ENCODE peak calls at places on chromosomes 5 and 9, in seven cellular contexts. One of them, this sample, is unnamed.

GRCh38 chr9:129383005-129383414 is 204.9 kb upstream of the IER5L start:
- DNase-seq in OCI-LY7: no peak
- DNase-seq in GM20000: no peak
- DNase-seq in nephron progenitor cell: peak
- DNase-seq in bronchial epithelial cell: peak
- DNase-seq in foreskin keratinocyte: peak
- DNase-seq in CD4-positive, alpha-beta T cell: no peak
- DNase-seq in this sample: no peak

GRCh38 chr5:90709323-90710148 is 150.9 kb downstream of the ADGRV1 start:
- DNase-seq in OCI-LY7: peak
- DNase-seq in GM20000: peak
- DNase-seq in nephron progenitor cell: peak
- DNase-seq in bronchial epithelial cell: peak
- DNase-seq in foreskin keratinocyte: no peak
- DNase-seq in CD4-positive, alpha-beta T cell: no peak
- DNase-seq in this sample: no peak

GRCh38 chr5:130002876-130003275 is 98.6 kb downstream of the CHSY3 start:
- DNase-seq in OCI-LY7: no peak
- DNase-seq in GM20000: no peak
- DNase-seq in nephron progenitor cell: no peak
- DNase-seq in bronchial epithelial cell: no peak
- DNase-seq in foreskin keratinocyte: no peak
- DNase-seq in CD4-positive, alpha-beta T cell: no peak
- DNase-seq in this sample: no peak

GRCh38 chr9:35611230-35611797 is 6.3 kb downstream of the TESK1 start:
- DNase-seq in OCI-LY7: peak
- DNase-seq in GM20000: peak
- DNase-seq in nephron progenitor cell: peak
- DNase-seq in bronchial epithelial cell: peak
- DNase-seq in foreskin keratinocyte: no peak
- DNase-seq in CD4-positive, alpha-beta T cell: peak
- DNase-seq in this sample: no peak

GRCh38 chr9:94912700-94913249 is 186.3 kb downstream of the AOPEP start:
- DNase-seq in OCI-LY7: no peak
- DNase-seq in GM20000: no peak
- DNase-seq in nephron progenitor cell: no peak
- DNase-seq in bronchial epithelial cell: peak
- DNase-seq in foreskin keratinocyte: peak
- DNase-seq in CD4-positive, alpha-beta T cell: no peak
- DNase-seq in this sample: no peak

GRCh38 chr5:107633171-107633901 is 37.4 kb downstream of the EFNA5 start:
- DNase-seq in OCI-LY7: no peak
- DNase-seq in GM20000: no peak
- DNase-seq in nephron progenitor cell: no peak
- DNase-seq in bronchial epithelial cell: no peak
- DNase-seq in foreskin keratinocyte: no peak
- DNase-seq in CD4-positive, alpha-beta T cell: no peak
- DNase-seq in this sample: no peak

GRCh38 chr9:78046120-78046519 is 14.5 kb upstream of the GNAQ start:
- DNase-seq in OCI-LY7: no peak
- DNase-seq in GM20000: no peak
- DNase-seq in nephron progenitor cell: no peak
- DNase-seq in bronchial epithelial cell: no peak
- DNase-seq in foreskin keratinocyte: no peak
- DNase-seq in CD4-positive, alpha-beta T cell: no peak
- DNase-seq in this sample: no peak

GRCh38 chr9:89732295-89732951 is 127.6 kb downstream of the GADD45G start:
- DNase-seq in OCI-LY7: no peak
- DNase-seq in GM20000: no peak
- DNase-seq in nephron progenitor cell: no peak
- DNase-seq in bronchial epithelial cell: peak
- DNase-seq in foreskin keratinocyte: peak
- DNase-seq in CD4-positive, alpha-beta T cell: no peak
- DNase-seq in this sample: no peak

GRCh38 chr9:90803860-90804593 is 2.4 kb downstream of the SYK start:
- DNase-seq in OCI-LY7: peak
- DNase-seq in GM20000: no peak
- DNase-seq in nephron progenitor cell: no peak
- DNase-seq in bronchial epithelial cell: no peak
- DNase-seq in foreskin keratinocyte: no peak
- DNase-seq in CD4-positive, alpha-beta T cell: no peak
- DNase-seq in this sample: no peak

GRCh38 chr5:50738864-50739263 is 72.4 kb downstream of the PARP8 start:
- DNase-seq in OCI-LY7: no peak
- DNase-seq in GM20000: no peak
- DNase-seq in nephron progenitor cell: no peak
- DNase-seq in bronchial epithelial cell: no peak
- DNase-seq in foreskin keratinocyte: no peak
- DNase-seq in CD4-positive, alpha-beta T cell: no peak
- DNase-seq in this sample: no peak

GRCh38 chr5:80967500-80968181 is 7.5 kb downstream of the RASGRF2 start:
- DNase-seq in OCI-LY7: no peak
- DNase-seq in GM20000: no peak
- DNase-seq in nephron progenitor cell: no peak
- DNase-seq in bronchial epithelial cell: peak
- DNase-seq in foreskin keratinocyte: peak
- DNase-seq in CD4-positive, alpha-beta T cell: no peak
- DNase-seq in this sample: no peak

GRCh38 chr5:122870219-122870856 is 24.9 kb downstream of the SNX24 start:
- DNase-seq in OCI-LY7: no peak
- DNase-seq in GM20000: no peak
- DNase-seq in nephron progenitor cell: no peak
- DNase-seq in bronchial epithelial cell: no peak
- DNase-seq in foreskin keratinocyte: no peak
- DNase-seq in CD4-positive, alpha-beta T cell: no peak
- DNase-seq in this sample: no peak

GRCh38 chr9:114829686-114830085 is 23.8 kb upstream of the TNFSF15 start:
- DNase-seq in OCI-LY7: no peak
- DNase-seq in GM20000: no peak
- DNase-seq in nephron progenitor cell: no peak
- DNase-seq in bronchial epithelial cell: no peak
- DNase-seq in foreskin keratinocyte: no peak
- DNase-seq in CD4-positive, alpha-beta T cell: no peak
- DNase-seq in this sample: no peak

GRCh38 chr5:157602505-157602904 is 26.9 kb upstream of the ADAM19 start:
- DNase-seq in OCI-LY7: peak
- DNase-seq in GM20000: no peak
- DNase-seq in nephron progenitor cell: no peak
- DNase-seq in bronchial epithelial cell: peak
- DNase-seq in foreskin keratinocyte: no peak
- DNase-seq in CD4-positive, alpha-beta T cell: peak
- DNase-seq in this sample: peak

GRCh38 chr5:172113036-172113435 is 75.0 kb downstream of the STK10 start:
- DNase-seq in OCI-LY7: peak
- DNase-seq in GM20000: no peak
- DNase-seq in nephron progenitor cell: no peak
- DNase-seq in bronchial epithelial cell: no peak
- DNase-seq in foreskin keratinocyte: no peak
- DNase-seq in CD4-positive, alpha-beta T cell: peak
- DNase-seq in this sample: no peak

GRCh38 chr9:133928248-133928764 is 63.8 kb downstream of the VAV2 start:
- DNase-seq in OCI-LY7: no peak
- DNase-seq in GM20000: no peak
- DNase-seq in nephron progenitor cell: no peak
- DNase-seq in bronchial epithelial cell: no peak
- DNase-seq in foreskin keratinocyte: no peak
- DNase-seq in CD4-positive, alpha-beta T cell: no peak
- DNase-seq in this sample: no peak

GRCh38 chr5:82277613-82277986 is 554 bp downstream of the RPS23 start:
- DNase-seq in OCI-LY7: no peak
- DNase-seq in GM20000: no peak
- DNase-seq in nephron progenitor cell: no peak
- DNase-seq in bronchial epithelial cell: no peak
- DNase-seq in foreskin keratinocyte: no peak
- DNase-seq in CD4-positive, alpha-beta T cell: no peak
- DNase-seq in this sample: no peak

GRCh38 chr9:105954517-105954916 is 260.2 kb downstream of the TMEM38B start:
- DNase-seq in OCI-LY7: no peak
- DNase-seq in GM20000: no peak
- DNase-seq in nephron progenitor cell: no peak
- DNase-seq in bronchial epithelial cell: no peak
- DNase-seq in foreskin keratinocyte: no peak
- DNase-seq in CD4-positive, alpha-beta T cell: no peak
- DNase-seq in this sample: no peak

GRCh38 chr5:143311428-143311827 is 92.1 kb downstream of the NR3C1 start:
- DNase-seq in OCI-LY7: no peak
- DNase-seq in GM20000: no peak
- DNase-seq in nephron progenitor cell: no peak
- DNase-seq in bronchial epithelial cell: peak
- DNase-seq in foreskin keratinocyte: peak
- DNase-seq in CD4-positive, alpha-beta T cell: no peak
- DNase-seq in this sample: no peak

GRCh38 chr5:157225463-157226422 is 40.2 kb upstream of the CYFIP2 start:
- DNase-seq in OCI-LY7: no peak
- DNase-seq in GM20000: no peak
- DNase-seq in nephron progenitor cell: no peak
- DNase-seq in bronchial epithelial cell: no peak
- DNase-seq in foreskin keratinocyte: no peak
- DNase-seq in CD4-positive, alpha-beta T cell: no peak
- DNase-seq in this sample: no peak

GRCh38 chr9:124810513-124811355 is 33.8 kb downstream of the OLFML2A start:
- DNase-seq in OCI-LY7: no peak
- DNase-seq in GM20000: no peak
- DNase-seq in nephron progenitor cell: peak
- DNase-seq in bronchial epithelial cell: peak
- DNase-seq in foreskin keratinocyte: peak
- DNase-seq in CD4-positive, alpha-beta T cell: no peak
- DNase-seq in this sample: no peak

GRCh38 chr9:117400131-117400530 is 14.7 kb downstream of the ASTN2 start:
- DNase-seq in OCI-LY7: no peak
- DNase-seq in GM20000: no peak
- DNase-seq in nephron progenitor cell: no peak
- DNase-seq in bronchial epithelial cell: peak
- DNase-seq in foreskin keratinocyte: no peak
- DNase-seq in CD4-positive, alpha-beta T cell: no peak
- DNase-seq in this sample: no peak
- TF ChIP-seq CTCF in OCI-LY7: no peak
- TF ChIP-seq CTCF in GM20000: no peak
- TF ChIP-seq CTCF in nephron progenitor cell: no peak
- TF ChIP-seq CTCF in bronchial epithelial cell: no peak
- TF ChIP-seq CTCF in foreskin keratinocyte: no peak
- TF ChIP-seq CTCF in CD4-positive, alpha-beta T cell: no peak
- TF ChIP-seq CTCF in this sample: no peak

GRCh38 chr9:135990468-135991429 is 29.6 kb upstream of the UBAC1 start:
- DNase-seq in OCI-LY7: peak
- DNase-seq in GM20000: peak
- DNase-seq in nephron progenitor cell: peak
- DNase-seq in bronchial epithelial cell: peak
- DNase-seq in foreskin keratinocyte: no peak
- DNase-seq in CD4-positive, alpha-beta T cell: peak
- DNase-seq in this sample: no peak

GRCh38 chr9:135989722-135990467 is 28.7 kb upstream of the UBAC1 start:
- DNase-seq in OCI-LY7: no peak
- DNase-seq in GM20000: no peak
- DNase-seq in nephron progenitor cell: no peak
- DNase-seq in bronchial epithelial cell: no peak
- DNase-seq in foreskin keratinocyte: no peak
- DNase-seq in CD4-positive, alpha-beta T cell: peak
- DNase-seq in this sample: no peak

GRCh38 chr9:135988493-135988892 is 27.3 kb upstream of the UBAC1 start:
- DNase-seq in OCI-LY7: no peak
- DNase-seq in GM20000: no peak
- DNase-seq in nephron progenitor cell: no peak
- DNase-seq in bronchial epithelial cell: no peak
- DNase-seq in foreskin keratinocyte: no peak
- DNase-seq in CD4-positive, alpha-beta T cell: no peak
- DNase-seq in this sample: no peak

GRCh38 chr9:135987838-135988404 is 26.7 kb upstream of the UBAC1 start:
- DNase-seq in OCI-LY7: no peak
- DNase-seq in GM20000: no peak
- DNase-seq in nephron progenitor cell: no peak
- DNase-seq in bronchial epithelial cell: no peak
- DNase-seq in foreskin keratinocyte: no peak
- DNase-seq in CD4-positive, alpha-beta T cell: no peak
- DNase-seq in this sample: no peak

GRCh38 chr9:135989157-135989556 is 28.0 kb upstream of the UBAC1 start:
- DNase-seq in OCI-LY7: no peak
- DNase-seq in GM20000: no peak
- DNase-seq in nephron progenitor cell: no peak
- DNase-seq in bronchial epithelial cell: no peak
- DNase-seq in foreskin keratinocyte: no peak
- DNase-seq in CD4-positive, alpha-beta T cell: no peak
- DNase-seq in this sample: no peak
- TF ChIP-seq CTCF in OCI-LY7: peak
- TF ChIP-seq CTCF in GM20000: no peak
- TF ChIP-seq CTCF in nephron progenitor cell: no peak
- TF ChIP-seq CTCF in bronchial epithelial cell: no peak
- TF ChIP-seq CTCF in foreskin keratinocyte: no peak
- TF ChIP-seq CTCF in CD4-positive, alpha-beta T cell: no peak
- TF ChIP-seq CTCF in this sample: no peak

DNA sequence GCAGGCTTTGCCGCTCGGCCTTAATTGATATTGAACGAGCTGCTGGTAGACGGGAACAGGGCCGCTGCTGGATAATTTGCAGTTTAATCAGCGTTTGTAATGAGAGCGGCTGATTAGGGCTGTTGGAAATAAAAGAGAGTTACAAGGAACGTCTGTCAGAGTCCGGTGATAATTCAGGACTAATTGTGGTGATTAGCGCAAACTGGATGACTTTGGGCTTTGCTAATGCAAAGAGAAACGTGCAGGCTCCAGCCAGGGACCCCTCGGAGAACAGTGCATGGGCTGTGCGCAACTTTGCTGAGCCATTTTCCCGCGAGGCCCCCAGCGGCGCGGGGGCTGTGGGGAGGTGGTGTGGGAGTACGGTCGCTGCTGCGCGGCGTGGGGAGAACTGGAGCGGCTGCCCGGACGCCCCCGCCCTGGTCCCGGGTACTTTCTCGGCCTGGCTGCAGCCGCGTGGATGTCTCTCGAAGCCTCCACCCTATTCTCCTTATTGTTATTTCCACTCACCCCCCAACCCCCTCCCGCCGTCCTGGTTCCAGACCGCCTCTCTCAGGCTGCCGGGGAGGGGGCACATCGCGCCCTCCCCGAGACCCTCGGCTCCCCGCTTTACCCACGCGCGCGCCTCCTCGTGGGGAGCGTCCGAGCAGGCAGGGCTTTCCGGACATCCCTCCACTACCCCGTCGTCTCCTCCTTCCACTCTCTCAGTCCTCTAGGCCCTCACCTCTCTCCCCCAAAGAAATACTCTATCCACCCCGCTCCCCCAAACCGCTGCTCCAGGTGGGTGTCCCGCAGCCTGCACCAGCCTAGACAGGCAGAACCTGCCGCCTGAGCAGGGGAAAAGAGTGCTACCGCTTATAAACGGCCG is 68.5 kb upstream of the TBCA start:
- DNase-seq in OCI-LY7: no peak
- DNase-seq in GM20000: peak
- DNase-seq in nephron progenitor cell: peak
- DNase-seq in bronchial epithelial cell: no peak
- DNase-seq in foreskin keratinocyte: no peak
- DNase-seq in CD4-positive, alpha-beta T cell: no peak
- DNase-seq in this sample: no peak
- TF ChIP-seq CTCF in OCI-LY7: no peak
- TF ChIP-seq CTCF in GM20000: no peak
- TF ChIP-seq CTCF in nephron progenitor cell: no peak
- TF ChIP-seq CTCF in bronchial epithelial cell: no peak
- TF ChIP-seq CTCF in foreskin keratinocyte: no peak
- TF ChIP-seq CTCF in CD4-positive, alpha-beta T cell: no peak
- TF ChIP-seq CTCF in this sample: no peak

GRCh38 chr5:59503223-59503622 is 390.3 kb downstream of the PDE4D start:
- DNase-seq in OCI-LY7: no peak
- DNase-seq in GM20000: no peak
- DNase-seq in nephron progenitor cell: no peak
- DNase-seq in bronchial epithelial cell: no peak
- DNase-seq in foreskin keratinocyte: no peak
- DNase-seq in CD4-positive, alpha-beta T cell: no peak
- DNase-seq in this sample: no peak

GRCh38 chr5:59506285-59506877 is 387.1 kb downstream of the PDE4D start:
- DNase-seq in OCI-LY7: peak
- DNase-seq in GM20000: no peak
- DNase-seq in nephron progenitor cell: no peak
- DNase-seq in bronchial epithelial cell: peak
- DNase-seq in foreskin keratinocyte: no peak
- DNase-seq in CD4-positive, alpha-beta T cell: no peak
- DNase-seq in this sample: no peak
- TF ChIP-seq CTCF in OCI-LY7: peak
- TF ChIP-seq CTCF in GM20000: no peak
- TF ChIP-seq CTCF in nephron progenitor cell: peak
- TF ChIP-seq CTCF in bronchial epithelial cell: no peak
- TF ChIP-seq CTCF in foreskin keratinocyte: peak
- TF ChIP-seq CTCF in CD4-positive, alpha-beta T cell: no peak
- TF ChIP-seq CTCF in this sample: no peak

This sample was measured in activated B cell treated with CpG ODN at 0.5 μM for 24 hours.